ENCODE peak calls at places on chromosomes 6 and 20, in six cellular contexts. U, D, W, Q, A and K are unnamed samples.

GRCh38 chr20:62955519-62956386 is 3.2 kb downstream of the SLC17A9 start:
- DNase-seq in U (no peak), D (no peak), W (no peak), Q (no peak), A (no peak), K (no peak)

GRCh38 chr20:23034721-23035671 is at the start of gene SSTR4:
- DNase-seq in U (no peak), D (no peak), W (no peak), Q (no peak), A (no peak), K (no peak)

GRCh38 chr20:25177890-25178321 is 17.6 kb upstream of the ENTPD6 start:
- DNase-seq in U (no peak), D (peak; percentile 81), W (no peak), Q (peak; percentile 68), A (no peak), K (no peak)

GRCh38 chr6:100301731-100302130 is 163.0 kb downstream of the SIM1 start:
- DNase-seq in U (no peak), D (no peak), W (no peak), Q (no peak), A (no peak), K (no peak)

GRCh38 chr6:94478178-94479140 is 1059.1 kb upstream of the EPHA7 start:
- DNase-seq in U (no peak), D (no peak), W (no peak), Q (no peak), A (no peak), K (no peak)

GRCh38 chr20:18224968-18225568 is 63.3 kb upstream of the ZNF133 start:
- DNase-seq in U (peak; percentile 29), D (peak; percentile 26), W (no peak), Q (peak; percentile 71), A (peak; percentile 45), K (no peak)

GRCh38 chr6:107956586-107957164 is 1.3 kb downstream of the SEC63 start:
- DNase-seq in U (no peak), D (no peak), W (no peak), Q (peak; percentile 26), A (no peak), K (no peak)

GRCh38 chr20:46468508-46468907 is 44.9 kb downstream of the ZNF334 start:
- DNase-seq in U (no peak), D (no peak), W (no peak), Q (no peak), A (no peak), K (peak; percentile 18)

GRCh38 chr6:140371360-140371870 is 997.0 kb upstream of the CITED2 start:
- DNase-seq in U (no peak), D (no peak), W (no peak), Q (no peak), A (no peak), K (no peak)

GRCh38 chr20:50713677-50714101 is 17.7 kb upstream of the PARD6B start:
- DNase-seq in U (no peak), D (no peak), W (no peak), Q (no peak), A (no peak), K (no peak)

GRCh38 chr20:45067558-45067957 is 33.4 kb downstream of the KCNS1 start:
- DNase-seq in U (no peak), D (no peak), W (no peak), Q (peak; percentile 68), A (no peak), K (no peak)

GRCh38 chr20:60254901-60255411 is 296.7 kb downstream of the CDH26 start:
- DNase-seq in U (no peak), D (no peak), W (no peak), Q (peak; percentile 90), A (no peak), K (no peak)